ENCODE peak calls at places on chromosomes 12 and 14, in ten cellular contexts. Y is CD8-positive, alpha-beta memory T cell; P is A549; N is tibial artery; H is right cardiac atrium; F is effector memory CD4-positive, alpha-beta T cell; E is stomach; M is right lobe of liver; I is neural progenitor cell; A is SK-N-SH. J is an unnamed sample. For H3K4me1, the result is how much of the 10 kb centered on the place peaks cover.

GRCh38 chr14:96904201-96904600 is 107.0 kb downstream of the VRK1 start:
- DNase-seq in Y (no peak), P (peak), N (no peak), H (no peak), F (no peak), E (no peak), M (no peak), I (no peak), A (no peak), J (no peak)

GRCh38 chr12:111270773-111271172 is 98.1 kb downstream of the PHETA1 start:
- DNase-seq in Y (no peak), P (no peak), N (no peak), H (no peak), F (no peak), E (no peak), M (no peak), I (no peak), A (no peak), J (no peak)

GRCh38 chr12:15044461-15044860 is 71.6 kb downstream of the PDE6H start:
- DNase-seq in Y (no peak), P (no peak), N (no peak), H (no peak), F (no peak), E (no peak), M (no peak), I (no peak), A (no peak), J (no peak)

GRCh38 chr14:77707355-77707723 is 484 bp downstream of the ALKBH1 start:
- DNase-seq in Y (peak), P (peak), N (no peak), H (no peak), F (no peak), E (no peak), M (no peak), I (peak), A (peak), J (no peak)

GRCh38 chr14:70280931-70281330 is 78.6 kb downstream of the COX16 start:
- DNase-seq in Y (no peak), P (no peak), N (no peak), H (no peak), F (no peak), E (no peak), M (no peak), I (no peak), A (no peak), J (no peak)

GRCh38 chr12:50788562-50788961 is 24.7 kb downstream of the ATF1 start:
- DNase-seq in Y (no peak), P (no peak), N (no peak), H (no peak), F (no peak), E (no peak), M (no peak), I (no peak), A (no peak), J (no peak)

GRCh38 chr14:75645051-75645450 is 15.6 kb downstream of the ERG28 start:
- DNase-seq in Y (no peak), P (no peak), N (no peak), H (no peak), F (no peak), E (no peak), M (no peak), I (no peak), A (no peak), J (no peak)

GRCh38 chr12:77120156-77120555 is 54.8 kb upstream of the E2F7 start:
- DNase-seq in Y (no peak), P (peak), N (no peak), H (no peak), F (no peak), E (no peak), M (no peak), I (no peak), A (no peak), J (no peak)

GRCh38 chr12:103399986-103400385 is 95.8 kb downstream of the C12orf42 start:
- DNase-seq in Y (no peak), P (no peak), N (no peak), H (no peak), F (no peak), E (no peak), M (no peak), I (no peak), A (no peak), J (no peak)

GRCh38 chr12:83161451-83161850 is 474.7 kb downstream of the TMTC2 start:
- DNase-seq in Y (no peak), P (no peak), N (no peak), H (no peak), F (no peak), E (no peak), M (no peak), I (no peak), A (no peak), J (no peak)

DNA sequence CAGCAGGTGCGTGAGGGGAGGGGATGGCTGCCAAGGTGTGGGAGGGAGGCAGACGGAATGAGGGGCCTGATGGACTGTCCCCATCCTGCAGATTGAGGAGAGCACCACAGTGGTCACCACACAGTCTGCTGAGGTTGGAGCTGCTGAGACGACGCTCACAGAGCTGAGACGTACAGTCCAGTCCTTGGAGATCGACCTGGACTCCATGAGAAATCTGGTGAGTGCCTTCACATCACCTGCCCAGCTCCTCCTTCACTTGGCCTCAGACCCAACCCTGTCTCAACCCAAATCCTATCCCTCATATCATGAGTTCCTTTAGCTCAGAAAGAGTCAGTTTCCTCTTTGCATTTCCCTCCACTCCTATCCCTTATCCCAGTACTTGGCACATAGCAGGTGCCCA is 2.7 kb downstream of the KRT18 start:
- DNase-seq in Y (no peak), P (no peak), N (no peak), H (no peak), F (no peak), E (no peak), M (no peak), I (no peak), A (no peak), J (no peak)
- H3K4me1 ChIP-seq in Y (under half), P (under half), N (under half), H (under half), F (under half), E (under half), M (under half), I (under half), A (under half), J (under half)

DNA sequence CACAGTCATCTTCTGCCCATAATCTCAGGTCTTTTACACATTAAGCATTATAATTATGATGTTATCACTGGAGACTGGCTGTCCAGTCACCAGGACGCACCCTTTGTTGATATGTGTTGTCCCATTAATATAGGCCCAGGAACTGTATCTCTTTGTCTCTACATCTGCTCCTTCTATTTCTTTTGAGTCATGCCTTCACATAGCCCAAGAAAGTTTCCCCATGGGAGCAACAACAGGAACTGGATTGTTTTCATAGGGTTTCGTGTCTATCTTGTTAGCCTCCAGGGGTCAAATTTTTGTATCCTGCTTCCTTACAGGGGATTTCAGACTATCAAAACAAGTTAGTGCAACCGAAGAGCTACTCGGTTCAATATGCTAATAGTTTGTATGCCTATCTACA is 99.6 kb upstream of the DIO2 start:
- DNase-seq in Y (no peak), P (no peak), N (no peak), H (no peak), F (no peak), E (no peak), M (no peak), I (no peak), A (no peak), J (no peak)
- H3K4me3 ChIP-seq in Y (no peak), P (no peak), N (no peak), H (no peak), F (no peak), E (no peak), M (no peak), I (no peak), A (no peak), J (no peak)

GRCh38 chr12:122099856-122100255 is 21.3 kb downstream of the MLXIP start:
- DNase-seq in Y (no peak), P (no peak), N (no peak), H (no peak), F (no peak), E (no peak), M (no peak), I (no peak), A (no peak), J (peak)

GRCh38 chr12:122106891-122107660 is 28.5 kb downstream of the MLXIP start:
- DNase-seq in Y (no peak), P (no peak), N (no peak), H (peak), F (no peak), E (peak), M (no peak), I (no peak), A (no peak), J (no peak)

GRCh38 chr12:122100568-122100967 is 22.0 kb downstream of the MLXIP start:
- DNase-seq in Y (no peak), P (no peak), N (no peak), H (no peak), F (no peak), E (no peak), M (no peak), I (no peak), A (no peak), J (no peak)

GRCh38 chr12:122102331-122102730 is 23.8 kb downstream of the MLXIP start:
- DNase-seq in Y (no peak), P (no peak), N (no peak), H (no peak), F (no peak), E (no peak), M (no peak), I (no peak), A (no peak), J (no peak)

GRCh38 chr12:122104844-122105243 is 26.3 kb downstream of the MLXIP start:
- DNase-seq in Y (no peak), P (no peak), N (no peak), H (no peak), F (no peak), E (no peak), M (no peak), I (no peak), A (no peak), J (no peak)
- H3K27ac ChIP-seq in Y (no peak), P (no peak), N (no peak), H (no peak), F (peak), E (no peak), M (no peak), I (no peak), A (no peak), J (peak)

DNA sequence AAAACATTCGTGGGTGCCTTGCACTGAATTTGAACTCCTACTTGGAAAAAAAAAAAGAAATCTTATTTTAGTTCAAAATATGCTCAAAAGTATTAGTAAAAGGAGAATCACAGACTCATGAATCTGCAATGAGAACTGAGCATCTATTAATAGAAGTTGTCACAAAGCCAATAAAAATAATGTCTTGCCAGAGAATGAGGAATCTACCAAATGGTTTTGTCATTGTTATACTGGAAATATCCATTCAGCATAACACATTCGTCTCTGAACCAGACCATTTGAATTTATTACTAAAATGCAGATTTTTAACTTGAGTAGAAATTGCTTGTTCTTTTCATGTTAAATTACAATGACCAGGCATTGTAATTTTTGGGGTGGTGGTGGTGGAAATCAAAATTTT is 11.6 kb upstream of the PTPRB start:
- DNase-seq in Y (no peak), P (no peak), N (no peak), H (no peak), F (no peak), E (no peak), M (no peak), I (no peak), A (no peak), J (no peak)
- H3K4me1 ChIP-seq in Y (under half), P (under half), N (under half), H (under half), F (under half), E (under half), M (under half), I (under half), A (under half), J (under half)

DNA sequence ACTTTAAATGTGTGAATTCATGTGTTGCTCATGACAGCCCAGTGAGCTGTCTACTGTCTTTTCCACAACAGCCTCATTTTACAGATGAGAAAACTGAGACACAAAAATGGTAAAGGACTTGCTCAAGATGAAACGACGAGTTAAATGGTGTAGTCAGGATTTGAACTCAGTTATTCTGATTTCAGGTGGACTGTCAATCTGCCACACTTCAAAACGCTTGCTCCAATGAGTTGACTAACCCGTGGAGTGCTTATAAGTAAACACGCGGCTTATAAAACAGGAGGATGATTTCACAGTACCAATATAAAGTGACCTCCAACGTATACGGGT is 652 bp upstream of the POLE2 start:
- DNase-seq in Y (no peak), P (peak), N (no peak), H (no peak), F (no peak), E (no peak), M (no peak), I (no peak), A (no peak), J (no peak)
- H3K4me3 ChIP-seq in Y (peak), P (no peak), N (peak), H (peak), F (no peak), E (peak), M (no peak), I (peak), A (peak), J (peak)

GRCh38 chr12:52566847-52567291 is 6.8 kb downstream of the KRT74 start:
- DNase-seq in Y (peak), P (no peak), N (no peak), H (peak), F (no peak), E (no peak), M (no peak), I (no peak), A (no peak), J (no peak)
- H3K27ac ChIP-seq in Y (peak), P (no peak), N (no peak), H (peak), F (no peak), E (no peak), M (no peak), I (no peak), A (no peak), J (no peak)

GRCh38 chr12:57128519-57129247 is 400 bp downstream of the LRP1 start:
- DNase-seq in Y (no peak), P (no peak), N (no peak), H (peak), F (no peak), E (no peak), M (no peak), I (peak), A (peak), J (no peak)

GRCh38 chr12:57131896-57132744 is 3.8 kb downstream of the LRP1 start:
- DNase-seq in Y (no peak), P (no peak), N (no peak), H (no peak), F (no peak), E (no peak), M (no peak), I (no peak), A (peak), J (no peak)

GRCh38 chr12:57129311-57130288 is 1.3 kb downstream of the LRP1 start:
- DNase-seq in Y (no peak), P (no peak), N (no peak), H (peak), F (no peak), E (no peak), M (no peak), I (peak), A (peak), J (peak)

GRCh38 chr12:57133013-57133569 is 4.8 kb downstream of the LRP1 start:
- DNase-seq in Y (no peak), P (no peak), N (no peak), H (no peak), F (no peak), E (no peak), M (no peak), I (peak), A (no peak), J (no peak)

DNA sequence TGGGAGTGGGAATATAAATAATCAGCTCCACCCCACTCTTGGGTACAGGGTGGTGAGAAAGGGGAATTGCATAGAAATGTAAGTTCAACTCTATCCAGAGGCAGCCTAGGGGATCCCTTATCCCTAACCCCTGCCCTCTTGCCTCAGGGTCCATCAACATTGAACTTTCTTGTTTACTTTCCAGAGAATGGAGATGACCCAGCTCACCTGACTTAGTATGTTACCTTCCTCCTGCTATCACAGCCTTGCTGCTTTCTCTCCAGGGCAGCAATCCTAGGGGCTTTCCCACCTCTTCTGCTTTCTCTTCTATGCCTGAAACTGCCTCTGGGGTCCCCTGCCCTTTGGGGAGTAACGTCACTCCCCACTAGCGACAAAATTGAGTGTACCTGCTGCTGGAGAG is 2.7 kb downstream of the LRP1 start:
- DNase-seq in Y (no peak), P (no peak), N (no peak), H (no peak), F (no peak), E (no peak), M (no peak), I (no peak), A (no peak), J (no peak)
- H3K4me1 ChIP-seq in Y (under half), P (under half), N (half or more), H (under half), F (under half), E (half or more), M (under half), I (under half), A (under half), J (under half)